ENCODE peak calls at places on chromosomes 13 and 19, in nine cellular contexts. B is breast epithelium; Q is T-helper 1 cell; P is posterior cingulate gyrus; M is nephron progenitor cell; K is stomach; C is astrocyte of the spinal cord; Y is stimulated activated CD8-positive, alpha-beta memory T cell treated with anti-CD3 and anti-CD28 coated beads, Interleukin-15, amount 100 ng/mL, for 24 hours; X is endodermal cell. U is an unnamed sample.

GRCh38 chr19:43224855-43225253 is 19.4 kb upstream of the PSG4 start:
- DNase-seq in B (no peak), Q (no peak), P (no peak), M (no peak), K (no peak), C (no peak), Y (no peak), X (no peak), U (no peak)

GRCh38 chr19:35911790-35912189 is 3.7 kb upstream of the TYROBP start:
- DNase-seq in B (no peak), Q (no peak), P (peak), M (no peak), K (peak), C (no peak), Y (no peak), X (no peak), U (no peak)

GRCh38 chr13:99984134-99984462 is 2.5 kb downstream of the ZIC2 start:
- DNase-seq in B (no peak), Q (no peak), P (no peak), M (no peak), K (no peak), C (no peak), Y (no peak), X (no peak), U (no peak)

GRCh38 chr13:100890645-100891044 is 216.1 kb upstream of the TMTC4 start:
- DNase-seq in B (no peak), Q (no peak), P (no peak), M (no peak), K (no peak), C (no peak), Y (no peak), X (no peak), U (no peak)

GRCh38 chr13:28161370-28161769 is 23.0 kb downstream of the PAN3 start:
- DNase-seq in B (no peak), Q (no peak), P (no peak), M (no peak), K (no peak), C (no peak), Y (no peak), X (peak), U (no peak)

GRCh38 chr19:5967994-5968430 is 9.9 kb downstream of the RANBP3 start:
- DNase-seq in B (peak), Q (peak), P (peak), M (peak), K (peak), C (peak), Y (no peak), X (peak), U (no peak)

GRCh38 chr13:30738526-30738925 is 3.2 kb downstream of the ALOX5AP start:
- DNase-seq in B (no peak), Q (no peak), P (peak), M (no peak), K (no peak), C (no peak), Y (no peak), X (peak), U (no peak)

GRCh38 chr13:33279898-33280549 is 5.5 kb downstream of the STARD13 start:
- DNase-seq in B (peak), Q (no peak), P (no peak), M (no peak), K (no peak), C (peak), Y (no peak), X (no peak), U (no peak)

GRCh38 chr13:109971006-109971744 is 184.8 kb upstream of the IRS2 start:
- DNase-seq in B (no peak), Q (no peak), P (no peak), M (no peak), K (no peak), C (no peak), Y (no peak), X (peak), U (no peak)

GRCh38 chr19:57559404-57560025 is at the start of gene ZNF550:
- DNase-seq in B (peak), Q (peak), P (peak), M (peak), K (peak), C (peak), Y (peak), X (peak), U (peak)

GRCh38 chr13:107734891-107735620 is 480.3 kb downstream of the LIG4 start:
- DNase-seq in B (no peak), Q (no peak), P (no peak), M (no peak), K (no peak), C (peak), Y (no peak), X (no peak), U (no peak)

GRCh38 chr19:33376423-33376822 is 2.9 kb downstream of the CEBPG start:
- DNase-seq in B (no peak), Q (no peak), P (peak), M (no peak), K (peak), C (peak), Y (no peak), X (no peak), U (no peak)

GRCh38 chr13:19185865-19186645 is 4.4 kb upstream of the TUBA3C start:
- DNase-seq in B (peak), Q (no peak), P (no peak), M (no peak), K (no peak), C (no peak), Y (no peak), X (no peak), U (no peak)

GRCh38 chr19:8988204-8988603 is 22.0 kb downstream of the MUC16 start:
- DNase-seq in B (no peak), Q (peak), P (no peak), M (no peak), K (no peak), C (no peak), Y (peak), X (peak), U (no peak)

GRCh38 chr13:112486386-112487126 is 101.4 kb downstream of the TUBGCP3 start:
- DNase-seq in B (no peak), Q (no peak), P (peak), M (no peak), K (no peak), C (no peak), Y (no peak), X (no peak), U (no peak)

GRCh38 chr19:459724-460511 is 915 bp downstream of the SHC2 start:
- DNase-seq in B (peak), Q (no peak), P (peak), M (peak), K (peak), C (peak), Y (no peak), X (peak), U (peak)

GRCh38 chr19:45424191-45425058 is 708 bp upstream of the ERCC1 start:
- DNase-seq in B (no peak), Q (peak), P (no peak), M (peak), K (peak), C (peak), Y (no peak), X (peak), U (no peak)

GRCh38 chr13:47798906-47799305 is 202.2 kb downstream of the SUCLA2 start:
- DNase-seq in B (no peak), Q (no peak), P (no peak), M (no peak), K (no peak), C (peak), Y (no peak), X (no peak), U (no peak)

GRCh38 chr13:25248071-25248470 is 39.2 kb downstream of the MTMR6 start:
- DNase-seq in B (no peak), Q (no peak), P (no peak), M (no peak), K (no peak), C (no peak), Y (no peak), X (no peak), U (no peak)

GRCh38 chr19:55670280-55671053 is 4.6 kb upstream of the EPN1 start:
- DNase-seq in B (no peak), Q (peak), P (peak), M (no peak), K (no peak), C (no peak), Y (no peak), X (peak), U (peak)

GRCh38 chr19:45526143-45526542 is 18.9 kb downstream of the VASP start:
- DNase-seq in B (peak), Q (no peak), P (peak), M (peak), K (peak), C (peak), Y (no peak), X (peak), U (no peak)